ENCODE peak calls at places on chromosomes 7 and 10, in nine cellular contexts. F is heart right ventricle; V is adrenal gland; L is CD8-positive, alpha-beta T cell; K is AG09309; Y is left ventricle myocardium inferior; I is fibroblast of the aortic adventitia; U is epithelial cell of esophagus; B is lower leg skin. E is an unnamed sample.

GRCh38 chr7:145582742-145583303 is 533.8 kb upstream of the CNTNAP2 start:
- DNase-seq in F (no peak), V (no peak), L (no peak), K (no peak), Y (no peak), I (no peak), U (no peak), B (no peak), E (no peak)

GRCh38 chr7:48660482-48660881 is 263.9 kb upstream of the CDC14C start:
- DNase-seq in F (no peak), V (no peak), L (no peak), K (no peak), Y (no peak), I (no peak), U (no peak), B (no peak), E (no peak)

GRCh38 chr7:131826960-131827359 is 270.5 kb upstream of the PODXL start:
- DNase-seq in F (no peak), V (no peak), L (no peak), K (no peak), Y (no peak), I (no peak), U (no peak), B (no peak), E (no peak)

GRCh38 chr7:57789130-57789529 is 339.2 kb downstream of the ZNF716 start:
- DNase-seq in F (no peak), V (no peak), L (no peak), K (no peak), Y (no peak), I (no peak), U (no peak), B (no peak), E (no peak)

GRCh38 chr10:95758351-95759025 is 2.5 kb downstream of the ENTPD1 start:
- DNase-seq in F (no peak), V (no peak), L (no peak), K (no peak), Y (no peak), I (no peak), U (no peak), B (no peak), E (no peak)

GRCh38 chr7:24668922-24669635 is 88.2 kb downstream of the GSDME start:
- DNase-seq in F (no peak), V (peak; percentile 46), L (no peak), K (no peak), Y (no peak), I (peak; percentile 23), U (peak; percentile 56), B (no peak), E (no peak)

GRCh38 chr10:1150638-1150955 is 94.4 kb downstream of the WDR37 start:
- DNase-seq in F (no peak), V (no peak), L (no peak), K (no peak), Y (no peak), I (no peak), U (no peak), B (peak; percentile 50), E (no peak)

GRCh38 chr10:99779335-99779734 is 3.1 kb upstream of the ABCC2 start:
- DNase-seq in F (no peak), V (no peak), L (no peak), K (no peak), Y (no peak), I (peak; percentile 87), U (peak; percentile 52), B (no peak), E (no peak)

GRCh38 chr10:38027992-38028391 is 17.5 kb downstream of the ZNF33A start:
- DNase-seq in F (no peak), V (peak; percentile 20), L (no peak), K (no peak), Y (no peak), I (no peak), U (peak; percentile 38), B (no peak), E (no peak)

GRCh38 chr7:3272691-3273141 is 28.3 kb upstream of the SDK1 start:
- DNase-seq in F (no peak), V (no peak), L (no peak), K (no peak), Y (no peak), I (peak; percentile 86), U (peak; percentile 9), B (no peak), E (no peak)

GRCh38 chr10:11898372-11899066 is 75.4 kb downstream of the PROSER2 start:
- DNase-seq in F (no peak), V (no peak), L (no peak), K (no peak), Y (no peak), I (no peak), U (peak; percentile 89), B (no peak), E (peak; percentile 37)

GRCh38 chr7:20409961-20410360 is 79.3 kb downstream of the ITGB8 start:
- DNase-seq in F (no peak), V (no peak), L (no peak), K (no peak), Y (no peak), I (no peak), U (peak; percentile 35), B (no peak), E (no peak)

GRCh38 chr10:79424221-79425073 is 21.0 kb downstream of the ZCCHC24 start:
- DNase-seq in F (no peak), V (no peak), L (no peak), K (no peak), Y (peak; percentile 27), I (peak; percentile 29), U (no peak), B (no peak), E (no peak)

GRCh38 chr10:121975295-121976086 is 474 bp upstream of the NSMCE4A start:
- DNase-seq in F (no peak), V (no peak), L (no peak), K (no peak), Y (no peak), I (no peak), U (no peak), B (peak; percentile 14), E (no peak)

GRCh38 chr10:77907900-77908717 is 18.4 kb downstream of the DLG5 start:
- DNase-seq in F (no peak), V (no peak), L (no peak), K (no peak), Y (no peak), I (no peak), U (peak; percentile 48), B (no peak), E (no peak)

GRCh38 chr10:96292971-96293909 is 11.0 kb upstream of the DNTT start:
- DNase-seq in F (peak; percentile 15), V (peak; percentile 31), L (no peak), K (peak; percentile 21), Y (no peak), I (peak; percentile 60), U (peak; percentile 68), B (no peak), E (no peak)

GRCh38 chr10:79409038-79410035 is 36.1 kb downstream of the ZCCHC24 start:
- DNase-seq in F (no peak), V (no peak), L (no peak), K (no peak), Y (no peak), I (no peak), U (no peak), B (no peak), E (no peak)

GRCh38 chr10:124690971-124691370 is 53.2 kb downstream of the FAM53B start:
- DNase-seq in F (no peak), V (no peak), L (no peak), K (no peak), Y (no peak), I (no peak), U (no peak), B (no peak), E (no peak)

GRCh38 chr10:7563368-7563767 is 103.4 kb downstream of the ITIH5 start:
- DNase-seq in F (peak; percentile 69), V (peak; percentile 52), L (no peak), K (no peak), Y (peak; percentile 62), I (peak; percentile 51), U (no peak), B (no peak), E (no peak)

GRCh38 chr7:55133630-55134392 is 115.0 kb downstream of the EGFR start:
- DNase-seq in F (peak; percentile 81), V (peak; percentile 75), L (no peak), K (peak; percentile 94), Y (peak; percentile 57), I (peak; percentile 99), U (peak; percentile 93), B (peak; percentile 83), E (peak; percentile 88)
- TF ChIP-seq CTCF in F (peak; percentile 37), V (no peak), L (no peak), K (peak; percentile 18), Y (peak; percentile 17), I (no peak), U (peak; percentile 4), B (no peak), E (peak; percentile 37)

GRCh38 chr7:32070051-32070405 is 179 bp downstream of the PDE1C start:
- DNase-seq in F (no peak), V (no peak), L (no peak), K (no peak), Y (no peak), I (no peak), U (no peak), B (no peak), E (no peak)
- H3K4me3 ChIP-seq in F (peak overlapping the region; percentile 59), V (no peak overlapping the region), L (no peak overlapping the region), K (peak overlapping the region; percentile 41), Y (peak overlapping the region; percentile 73), I (peak overlapping the region; percentile 60), U (no peak overlapping the region), B (no peak overlapping the region), E (no peak overlapping the region)

DNA sequence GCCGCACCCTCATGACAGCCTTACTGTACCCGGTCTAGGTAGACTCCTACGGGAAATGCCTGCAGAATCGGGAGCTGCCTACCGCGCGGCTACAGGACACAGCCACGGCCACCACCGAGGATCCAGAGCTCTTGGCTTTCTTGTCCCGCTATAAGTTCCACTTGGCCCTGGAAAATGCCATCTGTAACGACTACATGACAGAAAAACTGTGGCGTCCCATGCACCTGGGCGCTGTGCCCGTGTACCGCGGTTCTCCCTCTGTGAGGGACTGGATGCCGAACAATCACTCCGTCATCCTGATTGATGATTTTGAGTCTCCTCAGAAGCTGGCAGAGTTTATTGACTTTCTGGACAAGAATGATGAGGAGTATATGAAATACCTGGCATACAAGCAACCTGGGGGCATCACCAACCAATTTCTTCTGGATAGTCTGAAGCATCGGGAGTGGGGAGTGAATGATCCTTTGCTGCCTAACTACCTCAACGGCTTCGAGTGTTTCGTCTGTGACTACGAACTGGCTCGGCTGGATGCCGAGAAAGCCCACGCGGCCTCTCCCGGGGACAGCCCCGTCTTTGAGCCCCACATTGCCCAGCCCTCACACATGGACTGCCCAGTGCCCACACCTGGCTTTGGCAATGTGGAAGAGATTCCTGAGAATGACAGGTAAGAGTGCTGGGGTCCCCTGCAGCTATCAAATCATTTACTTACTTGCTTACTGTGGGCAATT is 8.5 kb upstream of the CHCHD1 start:
- DNase-seq in F (no peak), V (no peak), L (no peak), K (no peak), Y (no peak), I (no peak), U (no peak), B (no peak), E (no peak)
- TF ChIP-seq CTCF in F (no peak), V (no peak), L (no peak), K (no peak), Y (no peak), I (no peak), U (no peak), B (no peak), E (no peak)

DNA sequence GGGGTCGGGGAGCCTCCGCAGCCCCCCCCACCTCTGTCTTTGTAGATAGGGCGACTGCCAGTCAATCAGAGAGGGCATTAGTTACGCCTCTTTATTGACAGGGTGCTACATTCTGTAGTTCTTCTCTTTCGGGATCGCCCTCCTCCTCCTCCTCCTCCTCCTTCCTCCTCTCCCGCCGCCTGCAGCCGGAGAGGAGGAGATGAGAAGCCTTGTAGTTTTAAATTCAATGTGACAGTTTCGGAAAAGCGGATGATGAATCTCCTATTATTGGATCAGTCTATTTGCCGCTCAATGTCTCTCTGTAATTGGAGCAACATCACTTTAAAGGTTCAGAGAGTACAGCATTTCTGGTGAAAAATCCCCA is 587 bp upstream of the UNCX start:
- DNase-seq in F (no peak), V (no peak), L (no peak), K (no peak), Y (no peak), I (no peak), U (no peak), B (no peak), E (no peak)
- H3K4me3 ChIP-seq in F (no peak overlapping the region), V (no peak overlapping the region), L (no peak overlapping the region), K (no peak overlapping the region), Y (no peak overlapping the region), I (no peak overlapping the region), U (no peak overlapping the region), B (no peak overlapping the region), E (no peak overlapping the region)